ENCODE peak calls at places on chromosomes 5 and 9, in eight cellular contexts. I is brain microvascular endothelial cell; N is breast epithelium; S is CD8-positive, alpha-beta memory T cell; R is stomach; D is PC-9; G is prostate gland; J is SJSA1. F is an unnamed sample.

GRCh38 chr5:96884995-96885394 is 8.7 kb downstream of the ERAP2 start:
- DNase-seq in I (no peak), N (no peak), S (no peak), R (no peak), D (no peak), G (no peak), J (no peak), F (no peak)

GRCh38 chr5:176774216-176775171 is 35.9 kb upstream of the UNC5A start:
- DNase-seq in I (no peak), N (peak; percentile 47), S (no peak), R (no peak), D (no peak), G (no peak), J (peak; percentile 41), F (peak; percentile 38)

GRCh38 chr5:40603378-40603777 is 76.3 kb upstream of the PTGER4 start:
- DNase-seq in I (no peak), N (no peak), S (no peak), R (no peak), D (no peak), G (no peak), J (no peak), F (no peak)

GRCh38 chr5:68245325-68245724 is 29.8 kb downstream of the PIK3R1 start:
- DNase-seq in I (no peak), N (no peak), S (no peak), R (no peak), D (no peak), G (no peak), J (no peak), F (no peak)

GRCh38 chr9:36207016-36207415 is 16.3 kb downstream of the CLTA start:
- DNase-seq in I (peak; percentile 46), N (no peak), S (no peak), R (no peak), D (no peak), G (no peak), J (no peak), F (no peak)

GRCh38 chr9:2220036-2220435 is 204.9 kb downstream of the SMARCA2 start:
- DNase-seq in I (no peak), N (no peak), S (no peak), R (no peak), D (no peak), G (no peak), J (no peak), F (no peak)

GRCh38 chr9:3526903-3527652 is 1.3 kb upstream of the RFX3 start:
- DNase-seq in I (peak; percentile 5), N (no peak), S (peak; percentile 56), R (no peak), D (peak; percentile 15), G (peak; percentile 17), J (no peak), F (peak; percentile 56)

GRCh38 chr5:131821221-131821620 is 24.4 kb upstream of the FNIP1 start:
- DNase-seq in I (peak; percentile 35), N (no peak), S (no peak), R (no peak), D (no peak), G (no peak), J (no peak), F (no peak)

GRCh38 chr9:21251638-21252037 is 11.8 kb upstream of the IFNA14 start:
- DNase-seq in I (no peak), N (no peak), S (no peak), R (no peak), D (no peak), G (no peak), J (no peak), F (no peak)

GRCh38 chr5:128254789-128255188 is 171.2 kb downstream of the SLC12A2 start:
- DNase-seq in I (peak; percentile 35), N (no peak), S (no peak), R (no peak), D (no peak), G (peak; percentile 19), J (no peak), F (no peak)

GRCh38 chr5:109089191-109089590 is 320.6 kb downstream of the PJA2 start:
- DNase-seq in I (no peak), N (no peak), S (no peak), R (no peak), D (no peak), G (no peak), J (no peak), F (no peak)

GRCh38 chr5:127938746-127939145 is 144.8 kb upstream of the SLC12A2 start:
- DNase-seq in I (no peak), N (no peak), S (no peak), R (no peak), D (no peak), G (no peak), J (no peak), F (no peak)

GRCh38 chr5:179137001-179137642 is 76.9 kb downstream of the ZNF354C start:
- DNase-seq in I (no peak), N (no peak), S (no peak), R (no peak), D (no peak), G (no peak), J (no peak), F (no peak)

GRCh38 chr5:2109566-2109965 is 226.8 kb upstream of the IRX4 start:
- DNase-seq in I (no peak), N (no peak), S (no peak), R (no peak), D (no peak), G (no peak), J (no peak), F (no peak)

GRCh38 chr5:54249210-54250028 is 61.0 kb downstream of the ARL15 start:
- DNase-seq in I (peak; percentile 6), N (no peak), S (peak; percentile 15), R (peak; percentile 38), D (no peak), G (peak; percentile 10), J (no peak), F (no peak)

GRCh38 chr9:124018731-124019697 is 7.4 kb downstream of the LHX2 start:
- DNase-seq in I (no peak), N (no peak), S (no peak), R (no peak), D (no peak), G (no peak), J (no peak), F (peak; percentile 22)
- H3K4me3 ChIP-seq in I (no peak overlapping the region), N (no peak overlapping the region), S (no peak overlapping the region), R (peak overlapping the region; percentile 39), D (no peak overlapping the region), G (no peak overlapping the region), J (no peak overlapping the region), F (no peak overlapping the region)

GRCh38 chr5:72106922-72107873 is at the start of gene MAP1B:
- DNase-seq in I (peak; percentile 45), N (no peak), S (no peak), R (no peak), D (peak; percentile 64), G (peak; percentile 13), J (peak; percentile 96), F (no peak)
- H3K27ac ChIP-seq in I (peak within 1 kb of the TSS; percentile 32), N (peak within 1 kb of the TSS; percentile 21), S (no peak within 1 kb of the TSS), R (peak within 1 kb of the TSS; percentile 79), D (peak within 1 kb of the TSS; percentile 69), G (peak within 1 kb of the TSS; percentile 63), J (peak within 1 kb of the TSS; percentile 75), F (peak within 1 kb of the TSS; percentile 30)

DNA sequence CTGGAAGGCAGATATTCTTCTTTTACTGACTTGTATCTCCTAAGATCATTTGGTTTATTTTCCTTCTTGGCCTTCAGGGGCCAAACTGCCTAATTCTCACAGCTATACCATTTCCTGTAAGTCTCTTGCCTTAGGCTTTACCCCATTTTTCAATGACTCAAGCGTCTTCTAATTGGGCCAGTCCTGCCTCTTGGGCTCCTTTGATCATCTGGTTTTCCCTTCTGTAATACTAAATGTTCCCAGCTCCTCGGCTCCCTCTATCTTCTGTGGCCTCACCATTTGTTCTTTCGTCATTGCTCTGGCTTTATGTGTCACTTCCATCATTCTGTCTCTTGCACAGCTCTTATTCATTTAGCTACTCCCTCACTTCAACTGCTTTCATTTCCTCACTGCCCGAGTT is 14.5 kb upstream of the SPINK7 start:
- DNase-seq in I (no peak), N (no peak), S (no peak), R (no peak), D (no peak), G (no peak), J (no peak), F (no peak)
- H3K4me3 ChIP-seq in I (no peak overlapping the region), N (no peak overlapping the region), S (no peak overlapping the region), R (no peak overlapping the region), D (no peak overlapping the region), G (no peak overlapping the region), J (no peak overlapping the region), F (no peak overlapping the region)

DNA sequence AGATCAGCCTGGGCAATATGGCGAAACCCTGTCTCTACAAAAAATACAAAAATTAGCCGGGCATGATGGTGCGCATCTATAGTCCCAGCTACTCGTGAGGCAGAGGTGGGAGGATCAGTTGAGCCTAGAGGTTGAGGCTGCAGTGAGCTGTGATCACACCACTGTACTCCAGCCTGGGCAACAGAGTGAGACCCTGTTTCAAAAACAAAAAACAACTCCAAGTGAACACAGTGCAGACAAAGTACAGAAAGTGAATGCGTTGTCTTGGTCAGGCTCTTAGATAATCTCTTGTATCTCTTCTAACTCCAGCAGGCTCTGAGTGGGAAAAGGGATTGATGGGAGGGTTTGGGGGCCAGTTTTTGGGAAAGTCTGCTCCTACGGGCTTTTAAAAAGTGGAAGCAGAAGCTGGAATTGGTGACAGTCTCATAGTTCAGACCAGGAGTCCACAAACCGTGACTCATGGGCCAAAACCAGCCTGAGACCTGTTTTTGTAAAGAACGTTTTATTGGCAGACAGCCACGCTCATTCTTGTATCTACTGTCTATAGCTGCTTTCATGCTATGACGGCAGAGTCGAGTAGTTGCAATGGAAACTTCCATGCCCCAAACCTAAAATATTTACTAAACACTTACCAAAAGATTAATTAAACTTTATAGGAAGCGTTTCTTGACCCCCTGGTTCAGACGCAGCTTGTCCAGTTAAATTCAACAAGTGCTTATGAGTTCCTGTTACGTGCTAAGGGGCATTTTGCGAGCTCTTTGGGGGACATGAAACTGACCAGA is 32.9 kb downstream of the NDST1 start:
- DNase-seq in I (peak; percentile 98), N (peak; percentile 68), S (no peak), R (peak; percentile 67), D (peak; percentile 63), G (peak; percentile 85), J (peak; percentile 95), F (no peak)
- H3K27ac ChIP-seq in I (peak overlapping the region; percentile 69), N (peak overlapping the region; percentile 84), S (no peak overlapping the region), R (peak overlapping the region; percentile 83), D (no peak overlapping the region), G (no peak overlapping the region), J (peak overlapping the region; percentile 58), F (peak overlapping the region; percentile 56)

DNA sequence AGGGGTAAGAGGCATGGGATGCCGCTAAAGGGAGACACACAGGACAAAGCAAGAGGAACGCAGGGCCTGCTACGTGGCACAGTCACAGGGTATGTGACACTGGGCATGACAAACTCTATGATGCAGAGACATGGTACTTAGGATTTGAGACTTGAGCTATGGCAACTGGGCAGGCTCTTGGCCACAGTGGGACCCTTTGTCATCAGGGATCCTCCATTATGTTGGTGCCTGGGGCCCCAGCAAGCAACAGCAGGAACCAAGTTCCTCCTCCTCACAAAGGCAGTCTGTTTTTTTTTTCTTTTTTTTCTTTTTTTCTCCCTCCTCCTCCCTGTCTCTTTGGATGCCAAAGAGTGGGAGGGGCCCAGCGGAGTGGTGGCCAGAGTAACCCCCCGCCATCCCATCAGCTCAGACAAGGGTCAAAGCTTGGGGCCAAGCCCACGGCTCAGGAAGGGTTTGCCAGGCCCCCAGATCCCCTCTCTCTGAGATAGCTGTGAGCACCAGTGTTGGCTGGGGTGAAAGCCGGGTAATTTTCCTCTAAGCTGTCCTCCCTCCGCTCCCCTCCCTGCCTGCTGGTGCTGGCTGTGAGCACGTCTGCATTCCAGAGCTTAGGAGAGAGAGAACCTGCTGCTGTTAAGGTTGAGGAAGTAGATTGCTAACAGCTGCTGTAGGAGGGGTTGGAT is 21.1 kb downstream of the GSN start:
- DNase-seq in I (no peak), N (peak; percentile 66), S (no peak), R (peak; percentile 69), D (peak; percentile 84), G (peak; percentile 72), J (no peak), F (peak; percentile 76)
- H3K4me3 ChIP-seq in I (no peak overlapping the region), N (no peak overlapping the region), S (no peak overlapping the region), R (no peak overlapping the region), D (no peak overlapping the region), G (no peak overlapping the region), J (no peak overlapping the region), F (peak overlapping the region; percentile 15)

GRCh38 chr5:57184322-57184721 is 10.5 kb downstream of the GPBP1 start:
- DNase-seq in I (no peak), N (no peak), S (no peak), R (no peak), D (no peak), G (no peak), J (no peak), F (no peak)
- H3K27ac ChIP-seq in I (no peak overlapping the region), N (no peak overlapping the region), S (no peak overlapping the region), R (no peak overlapping the region), D (no peak overlapping the region), G (no peak overlapping the region), J (no peak overlapping the region), F (no peak overlapping the region)

F was measured in upper lobe of right lung.